ENCODE peak calls at places on chromosomes 16 and 17, in six cellular contexts. One of them, this sample, is unnamed.

GRCh38 chr16:31386157-31386984 is 6.8 kb upstream of the ITGAD start:
- DNase-seq in caudate nucleus: peak; percentile 32
- DNase-seq in AG10803: peak; percentile 50
- DNase-seq in GM20000: peak; percentile 45
- DNase-seq in HL-60: no peak
- DNase-seq in T47D: no peak
- DNase-seq in this sample: peak; percentile 8

GRCh38 chr16:1167276-1168107 is 14.6 kb downstream of the CACNA1H start:
- DNase-seq in caudate nucleus: peak; percentile 73
- DNase-seq in AG10803: no peak
- DNase-seq in GM20000: no peak
- DNase-seq in HL-60: no peak
- DNase-seq in T47D: no peak
- DNase-seq in this sample: peak; percentile 13

GRCh38 chr17:29566473-29567361 is at the start of gene ABHD15:
- DNase-seq in caudate nucleus: peak; percentile 48
- DNase-seq in AG10803: peak; percentile 69
- DNase-seq in GM20000: peak; percentile 86
- DNase-seq in HL-60: peak; percentile 44
- DNase-seq in T47D: peak; percentile 92
- DNase-seq in this sample: no peak

GRCh38 chr16:11484691-11485258 is 101.9 kb downstream of the LITAF start:
- DNase-seq in caudate nucleus: no peak
- DNase-seq in AG10803: peak; percentile 27
- DNase-seq in GM20000: no peak
- DNase-seq in HL-60: no peak
- DNase-seq in T47D: no peak
- DNase-seq in this sample: no peak

GRCh38 chr16:69840975-69841374 is 78.8 kb downstream of the WWP2 start:
- DNase-seq in caudate nucleus: no peak
- DNase-seq in AG10803: no peak
- DNase-seq in GM20000: no peak
- DNase-seq in HL-60: no peak
- DNase-seq in T47D: no peak
- DNase-seq in this sample: no peak

GRCh38 chr16:65195998-65196397 is 74.1 kb upstream of the CDH11 start:
- DNase-seq in caudate nucleus: no peak
- DNase-seq in AG10803: no peak
- DNase-seq in GM20000: no peak
- DNase-seq in HL-60: no peak
- DNase-seq in T47D: no peak
- DNase-seq in this sample: no peak

GRCh38 chr16:78584213-78584860 is 484.9 kb downstream of the WWOX start:
- DNase-seq in caudate nucleus: no peak
- DNase-seq in AG10803: no peak
- DNase-seq in GM20000: no peak
- DNase-seq in HL-60: no peak
- DNase-seq in T47D: no peak
- DNase-seq in this sample: no peak

GRCh38 chr17:29036584-29036983 is 6.4 kb upstream of the PIPOX start:
- DNase-seq in caudate nucleus: no peak
- DNase-seq in AG10803: no peak
- DNase-seq in GM20000: no peak
- DNase-seq in HL-60: no peak
- DNase-seq in T47D: no peak
- DNase-seq in this sample: no peak

GRCh38 chr17:76281573-76282371 is 16.6 kb downstream of the UBALD2 start:
- DNase-seq in caudate nucleus: no peak
- DNase-seq in AG10803: no peak
- DNase-seq in GM20000: no peak
- DNase-seq in HL-60: no peak
- DNase-seq in T47D: no peak
- DNase-seq in this sample: no peak

GRCh38 chr16:85562102-85562786 is 50.9 kb upstream of the GSE1 start:
- DNase-seq in caudate nucleus: no peak
- DNase-seq in AG10803: no peak
- DNase-seq in GM20000: no peak
- DNase-seq in HL-60: no peak
- DNase-seq in T47D: no peak
- DNase-seq in this sample: no peak

GRCh38 chr16:65521685-65522338 is 399.9 kb upstream of the CDH11 start:
- DNase-seq in caudate nucleus: no peak
- DNase-seq in AG10803: no peak
- DNase-seq in GM20000: no peak
- DNase-seq in HL-60: no peak
- DNase-seq in T47D: no peak
- DNase-seq in this sample: no peak

GRCh38 chr16:67967183-67967955 is 1.1 kb downstream of the SLC12A4 start:
- DNase-seq in caudate nucleus: no peak
- DNase-seq in AG10803: peak; percentile 34
- DNase-seq in GM20000: no peak
- DNase-seq in HL-60: no peak
- DNase-seq in T47D: no peak
- DNase-seq in this sample: no peak

GRCh38 chr17:58786586-58787295 is 31.1 kb downstream of the PPM1E start:
- DNase-seq in caudate nucleus: no peak
- DNase-seq in AG10803: peak; percentile 85
- DNase-seq in GM20000: no peak
- DNase-seq in HL-60: peak; percentile 3
- DNase-seq in T47D: no peak
- DNase-seq in this sample: no peak